ENCODE peak calls at places on chromosomes 4 and X, in ten cellular contexts. J is epithelial cell of proximal tubule, Y is NB4, V is GM13976, H is mammary epithelial cell, L is fibroblast of pulmonary artery, I is ascending aorta, K is mucosa of descending colon, P is AG09309, E is retinal pigment epithelial cell. C is an unnamed sample.

GRCh38 chrX:33725556-33726232 is 406.4 kb downstream of the FAM47A start:
- DNase-seq in J (no peak), Y (peak; percentile 15), V (peak; percentile 4), H (peak; percentile 16), L (peak; percentile 3), I (no peak), K (peak; percentile 7), P (no peak), E (peak; percentile 2), C (no peak)

GRCh38 chr4:11548529-11549176 is 120.0 kb upstream of the HS3ST1 start:
- DNase-seq in J (peak; percentile 75), Y (no peak), V (no peak), H (peak; percentile 86), L (peak; percentile 27), I (no peak), K (no peak), P (no peak), E (peak; percentile 28), C (no peak)

GRCh38 chr4:147108409-147108808 is 162.7 kb upstream of the TTC29 start:
- DNase-seq in J (no peak), Y (no peak), V (no peak), H (no peak), L (peak; percentile 44), I (no peak), K (no peak), P (no peak), E (no peak), C (no peak)

GRCh38 chr4:45636175-45636574 is 487.7 kb downstream of the GABRG1 start:
- DNase-seq in J (no peak), Y (no peak), V (no peak), H (no peak), L (no peak), I (no peak), K (no peak), P (no peak), E (no peak), C (no peak)

GRCh38 chr4:127781303-127782024 is 658 bp upstream of the HSPA4L start:
- DNase-seq in J (no peak), Y (no peak), V (peak; percentile 10), H (no peak), L (peak; percentile 52), I (peak; percentile 84), K (peak; percentile 46), P (no peak), E (no peak), C (peak; percentile 8)

GRCh38 chrX:39293203-39293602 is 491.9 kb downstream of the MID1IP1 start:
- DNase-seq in J (no peak), Y (no peak), V (no peak), H (no peak), L (no peak), I (no peak), K (no peak), P (no peak), E (no peak), C (no peak)

GRCh38 chrX:107970073-107970472 is 12.1 kb downstream of the TEX13B start:
- DNase-seq in J (no peak), Y (no peak), V (no peak), H (no peak), L (no peak), I (no peak), K (no peak), P (no peak), E (no peak), C (no peak)

GRCh38 chr4:76923619-76924357 is 25.8 kb upstream of the SEPTIN11 start:
- DNase-seq in J (no peak), Y (no peak), V (no peak), H (peak; percentile 61), L (no peak), I (no peak), K (no peak), P (no peak), E (no peak), C (no peak)

GRCh38 chr4:48902266-48902665 is 4.3 kb downstream of the OCIAD2 start:
- DNase-seq in J (no peak), Y (no peak), V (no peak), H (peak; percentile 48), L (peak; percentile 45), I (no peak), K (peak; percentile 61), P (no peak), E (no peak), C (no peak)

DNA sequence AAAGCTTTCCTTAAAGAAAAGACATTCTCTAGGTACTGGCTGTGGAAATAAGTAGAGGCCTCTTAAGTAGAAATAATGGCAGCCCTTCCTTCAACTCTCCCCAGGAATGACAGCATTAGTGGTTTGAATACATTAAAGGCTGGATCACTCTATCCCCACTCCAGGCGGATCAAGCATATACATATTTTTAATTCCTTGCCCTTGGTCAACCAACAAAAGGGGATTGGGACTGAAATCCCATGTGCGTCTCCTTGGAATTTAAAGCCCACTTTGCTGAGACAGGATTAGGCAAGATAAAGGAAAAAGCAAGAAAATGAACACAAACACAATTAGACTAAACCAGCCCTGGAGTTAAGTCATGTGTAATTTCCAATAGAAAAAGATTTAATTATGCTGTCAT is 391.3 kb downstream of the PPP1R2C start:
- DNase-seq in J (no peak), Y (no peak), V (no peak), H (no peak), L (no peak), I (no peak), K (no peak), P (no peak), E (peak; percentile 51), C (no peak)
- TF ChIP-seq CTCF in J (no peak), Y (no peak), V (no peak), H (no peak), L (no peak), I (no peak), K (no peak), P (no peak), E (no peak), C (no peak)

DNA sequence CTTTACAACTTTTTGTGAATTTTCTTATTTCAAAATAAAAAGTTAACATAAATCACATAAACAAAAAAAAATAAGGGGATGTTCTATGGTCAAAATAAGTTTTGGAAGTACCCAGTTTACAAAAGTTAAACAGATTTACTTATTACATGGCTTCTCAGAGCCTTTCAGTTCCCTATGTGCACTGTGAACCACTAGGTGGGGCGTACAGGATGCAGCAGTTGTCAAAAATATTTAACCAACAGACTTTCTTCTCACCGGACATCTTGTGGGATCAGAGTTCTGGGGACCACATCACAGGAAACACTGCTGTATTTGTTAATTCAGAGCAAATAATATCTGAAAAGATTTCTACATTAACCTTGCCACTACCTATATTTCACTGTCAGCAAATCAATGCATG is 74.1 kb downstream of the SMARCA1 start:
- DNase-seq in J (no peak), Y (peak; percentile 1), V (no peak), H (no peak), L (no peak), I (no peak), K (no peak), P (no peak), E (no peak), C (no peak)
- TF ChIP-seq CTCF in J (no peak), Y (no peak), V (no peak), H (peak; percentile 3), L (peak; percentile 12), I (no peak), K (no peak), P (peak; percentile 13), E (no peak), C (no peak)

DNA sequence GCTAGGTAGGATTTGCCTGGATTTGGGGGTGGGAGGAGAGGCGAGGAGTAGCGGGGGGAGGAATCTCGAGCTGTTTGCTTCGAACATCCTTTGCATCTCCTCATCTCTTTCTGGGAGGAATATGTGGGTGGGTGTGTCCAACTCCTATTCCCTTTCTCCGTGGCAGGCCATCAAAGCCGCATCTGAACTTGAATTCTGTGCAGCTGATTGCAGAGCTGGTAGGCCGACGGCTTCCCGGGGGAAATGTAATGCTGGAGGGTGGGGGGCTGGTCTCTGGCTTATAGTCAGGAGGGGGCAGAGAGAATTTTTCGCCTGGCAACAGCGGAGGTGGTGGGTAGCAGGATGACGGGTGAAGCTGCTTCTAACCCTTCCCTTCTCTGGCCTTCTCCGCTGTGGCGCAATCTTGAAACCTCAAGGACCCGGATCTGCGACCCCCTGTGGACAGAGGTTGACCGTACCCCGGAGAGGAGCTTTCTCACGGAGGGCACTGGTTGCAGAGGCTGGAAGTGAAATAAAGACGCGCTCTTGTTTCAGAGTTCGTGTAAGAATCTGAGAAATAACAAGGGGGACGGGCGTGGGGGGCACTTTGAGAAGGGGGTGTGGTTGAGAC is 654 bp downstream of the ZCCHC12 start:
- DNase-seq in J (no peak), Y (peak; percentile 71), V (no peak), H (no peak), L (no peak), I (no peak), K (no peak), P (no peak), E (no peak), C (no peak)
- TF ChIP-seq CTCF in J (no peak), Y (peak; percentile 18), V (no peak), H (no peak), L (no peak), I (no peak), K (no peak), P (no peak), E (no peak), C (no peak)

DNA sequence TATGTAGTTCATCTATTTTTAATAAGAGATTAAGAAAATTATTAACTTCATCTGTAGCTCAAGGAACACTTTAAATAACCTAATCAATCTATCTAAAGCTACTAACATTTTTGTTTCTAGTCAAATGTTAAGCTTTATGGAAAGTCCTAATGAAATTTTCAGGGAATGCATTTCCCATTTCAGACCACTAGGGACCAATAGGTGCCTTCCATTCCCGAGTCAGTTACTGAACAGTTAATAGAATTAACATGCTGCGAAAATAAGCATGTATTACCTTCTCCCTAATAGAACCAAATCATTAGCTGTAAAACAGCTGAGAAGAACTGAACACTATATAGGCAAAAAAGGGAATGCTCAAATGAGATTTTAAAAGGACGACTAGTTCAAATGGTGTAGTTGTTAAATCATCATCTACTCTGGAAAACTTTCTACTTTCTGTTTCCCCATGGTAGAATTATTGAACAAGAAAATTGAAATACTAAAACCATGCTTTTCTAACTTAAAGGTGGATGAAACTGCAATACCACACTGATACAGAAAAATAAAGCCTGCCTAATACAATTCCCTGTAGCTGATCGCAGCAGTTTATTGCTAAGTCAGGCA is 22.5 kb downstream of the STX18 start:
- DNase-seq in J (no peak), Y (peak; percentile 14), V (no peak), H (peak; percentile 1), L (peak; percentile 35), I (no peak), K (no peak), P (no peak), E (no peak), C (no peak)
- TF ChIP-seq CTCF in J (peak; percentile 71), Y (peak; percentile 38), V (no peak), H (peak; percentile 73), L (peak; percentile 77), I (no peak), K (no peak), P (peak; percentile 66), E (peak; percentile 75), C (peak; percentile 67)

GRCh38 chr4:68148795-68149685 is 19.4 kb upstream of the TMPRSS11F start:
- DNase-seq in J (no peak), Y (no peak), V (no peak), H (no peak), L (no peak), I (no peak), K (no peak), P (no peak), E (no peak), C (no peak)
- TF ChIP-seq CTCF in J (no peak), Y (no peak), V (no peak), H (no peak), L (no peak), I (no peak), K (no peak), P (no peak), E (no peak), C (no peak)

GRCh38 chr4:153142700-153143438 is 61.4 kb upstream of the TRIM2 start:
- DNase-seq in J (no peak), Y (peak; percentile 64), V (peak; percentile 57), H (peak; percentile 50), L (peak; percentile 80), I (peak; percentile 82), K (peak; percentile 94), P (no peak), E (no peak), C (peak; percentile 42)
- TF ChIP-seq CTCF in J (peak; percentile 97), Y (peak; percentile 67), V (peak; percentile 27), H (peak; percentile 94), L (peak; percentile 89), I (peak; percentile 71), K (peak; percentile 39), P (peak; percentile 92), E (peak; percentile 89), C (peak; percentile 95)

C was measured in AG09319.